ENCODE peak calls at places on chromosomes 6 and 20, in six cellular contexts. U is hepatocyte, C is adrenal gland, R is mammary epithelial cell, I is gastrocnemius medialis, V is endodermal cell. N is an unnamed sample. For H3K4me1, the result is how much of the 10 kb centered on the place peaks cover.

GRCh38 chr6:2258112-2258511 is 12.7 kb upstream of the GMDS start:
- DNase-seq in I (no peak), V (no peak), R (no peak), U (no peak), C (no peak), N (no peak)

GRCh38 chr6:10595731-10596664 is 74.8 kb downstream of the GCNT2 start:
- DNase-seq in R (no peak), V (peak), U (no peak), C (no peak), I (no peak), N (no peak)

GRCh38 chr6:93337014-93337413 is 82.3 kb downstream of the EPHA7 start:
- DNase-seq in U (no peak), C (no peak), R (no peak), I (no peak), V (no peak), N (no peak)

GRCh38 chr20:8306916-8307315 is 174.8 kb downstream of the PLCB1 start:
- DNase-seq in I (no peak), R (no peak), V (no peak), C (no peak), U (no peak), N (no peak)

GRCh38 chr20:46122071-46122470 is 4.0 kb downstream of the CD40 start:
- DNase-seq in I (no peak), U (no peak), C (peak), V (no peak), R (peak), N (no peak)

GRCh38 chr20:44703956-44704488 is 11.1 kb upstream of the CCN5 start:
- DNase-seq in R (no peak), U (no peak), V (no peak), C (no peak), I (no peak), N (no peak)

GRCh38 chr20:57785061-57785460 is 75.2 kb upstream of the PMEPA1 start:
- DNase-seq in C (no peak), I (no peak), V (peak), U (no peak), R (no peak), N (no peak)

GRCh38 chr6:106377061-106377540 is 16.6 kb downstream of the CRYBG1 start:
- DNase-seq in C (no peak), R (peak), U (no peak), V (no peak), I (no peak), N (no peak)

GRCh38 chr6:146770275-146770964 is 171.6 kb downstream of the ADGB start:
- DNase-seq in C (no peak), V (no peak), I (no peak), R (no peak), U (no peak), N (no peak)

GRCh38 chr20:46118481-46119020 is 437 bp downstream of the CD40 start:
- DNase-seq in C (peak), U (no peak), I (peak), R (no peak), V (peak), N (no peak)

GRCh38 chr20:33549229-33549628 is 59.3 kb downstream of the CBFA2T2 start:
- DNase-seq in C (no peak), U (no peak), I (no peak), R (no peak), V (no peak), N (no peak)

GRCh38 chr6:82006027-82006738 is 241.4 kb downstream of the IBTK start:
- DNase-seq in U (peak), R (peak), V (peak), I (no peak), C (peak), N (no peak)

GRCh38 chr20:38987777-38988176 is 25.6 kb downstream of the DHX35 start:
- DNase-seq in R (no peak), U (no peak), C (no peak), V (no peak), I (no peak), N (no peak)

GRCh38 chr20:38985603-38986170 is 23.5 kb downstream of the DHX35 start:
- DNase-seq in I (no peak), R (peak), V (no peak), C (no peak), U (no peak), N (no peak)

GRCh38 chr20:38985060-38985459 is 22.9 kb downstream of the DHX35 start:
- DNase-seq in I (no peak), C (no peak), U (no peak), R (no peak), V (no peak), N (no peak)

GRCh38 chr20:38990728-38991127 is 28.6 kb downstream of the DHX35 start:
- DNase-seq in I (no peak), R (no peak), U (no peak), C (no peak), V (no peak), N (no peak)

GRCh38 chr20:38986663-38987062 is 24.5 kb downstream of the DHX35 start:
- DNase-seq in R (no peak), U (no peak), I (no peak), C (no peak), V (no peak), N (no peak)
- H3K4me1 ChIP-seq in R (under half), U (under half), I (under half), C (under half), V (under half), N (under half)

GRCh38 chr6:3549314-3549940 is 92.6 kb upstream of the SLC22A23 start:
- DNase-seq in R (peak), C (no peak), I (no peak), U (no peak), V (no peak), N (no peak)

GRCh38 chr6:3553254-3553653 is 96.4 kb upstream of the SLC22A23 start:
- DNase-seq in I (no peak), R (no peak), C (no peak), V (no peak), U (no peak), N (no peak)

GRCh38 chr6:3546121-3546520 is 89.3 kb upstream of the SLC22A23 start:
- DNase-seq in I (no peak), C (no peak), R (no peak), U (no peak), V (no peak), N (no peak)

GRCh38 chr6:3551716-3552511 is 95.1 kb upstream of the SLC22A23 start:
- DNase-seq in I (no peak), C (no peak), U (no peak), V (no peak), R (no peak), N (no peak)
- H3K4me1 ChIP-seq in I (under half), C (under half), U (under half), V (under half), R (under half), N (under half)

DNA sequence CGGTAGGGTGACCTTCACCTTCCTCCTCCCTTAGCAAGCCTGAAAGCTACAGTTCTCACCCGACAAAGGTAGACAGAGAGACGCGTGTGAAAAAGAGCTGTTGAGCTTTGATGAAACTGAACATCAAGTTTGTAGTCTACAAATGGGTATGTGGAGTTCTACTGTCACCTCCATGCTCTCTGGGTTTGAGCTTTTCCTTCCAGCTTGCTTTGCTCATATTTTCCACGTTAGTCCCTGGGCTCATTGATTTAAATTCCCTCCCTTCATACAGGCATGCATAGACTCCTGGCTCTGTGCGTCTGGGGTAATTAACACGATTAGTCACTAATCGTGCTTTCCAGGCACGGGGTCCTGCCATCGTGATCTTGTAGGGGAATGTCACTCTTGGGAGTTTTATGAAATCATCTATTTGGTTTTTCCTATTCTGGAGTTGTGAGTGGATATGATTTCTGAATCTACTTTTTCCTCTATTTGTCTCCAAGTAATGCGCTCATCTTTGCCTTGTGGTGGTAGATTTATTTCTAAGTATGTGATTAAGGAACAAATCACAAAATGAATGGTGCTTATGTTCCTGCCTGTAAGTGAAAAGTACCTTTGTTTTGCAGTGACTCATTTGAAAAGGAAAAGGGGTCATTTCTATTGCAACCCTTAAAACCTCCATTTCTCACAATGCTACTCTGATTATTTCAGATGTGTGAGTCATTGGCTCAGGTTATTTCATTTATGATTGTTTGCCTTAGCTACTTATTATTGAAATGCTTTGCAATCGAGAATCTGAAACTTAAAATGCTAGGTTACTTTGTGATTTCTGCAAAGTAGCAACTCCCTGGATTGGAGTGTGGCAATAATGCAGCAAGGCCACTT is 154.6 kb downstream of the ZDHHC14 start:
- DNase-seq in R (peak), V (no peak), I (no peak), C (peak), U (peak), N (no peak)
- H3K4me1 ChIP-seq in R (under half), V (under half), I (half or more), C (under half), U (half or more), N (under half)

GRCh38 chr6:90195094-90195793 is 101.4 kb downstream of the BACH2 start:
- DNase-seq in V (no peak), I (no peak), U (no peak), R (no peak), C (no peak), N (no peak)
- H3K4me1 ChIP-seq in V (under half), I (half or more), U (under half), R (under half), C (under half), N (under half)

GRCh38 chr20:18548465-18548864 is 18.8 kb upstream of the SMIM26 start:
- DNase-seq in U (no peak), I (no peak), V (no peak), R (no peak), C (no peak), N (no peak)
- H3K4me1 ChIP-seq in U (under half), I (under half), V (under half), R (under half), C (under half), N (under half)

GRCh38 chr20:41126719-41127118 is 10.6 kb upstream of the PLCG1 start:
- DNase-seq in R (no peak), V (no peak), U (no peak), C (no peak), I (no peak), N (no peak)

GRCh38 chr20:41123636-41124035 is 13.7 kb upstream of the PLCG1 start:
- DNase-seq in C (no peak), I (no peak), R (no peak), U (no peak), V (no peak), N (no peak)

GRCh38 chr20:41121399-41121798 is 15.9 kb upstream of the PLCG1 start:
- DNase-seq in U (no peak), R (no peak), V (no peak), I (no peak), C (no peak), N (no peak)

GRCh38 chr20:41125530-41126457 is 11.5 kb upstream of the PLCG1 start:
- DNase-seq in U (no peak), I (no peak), V (no peak), R (no peak), C (no peak), N (no peak)

GRCh38 chr20:41124451-41125094 is 12.8 kb upstream of the PLCG1 start:
- DNase-seq in R (no peak), I (no peak), U (peak), V (no peak), C (no peak), N (no peak)
- H3K4me1 ChIP-seq in R (under half), I (under half), U (under half), V (under half), C (under half), N (under half)

DNA sequence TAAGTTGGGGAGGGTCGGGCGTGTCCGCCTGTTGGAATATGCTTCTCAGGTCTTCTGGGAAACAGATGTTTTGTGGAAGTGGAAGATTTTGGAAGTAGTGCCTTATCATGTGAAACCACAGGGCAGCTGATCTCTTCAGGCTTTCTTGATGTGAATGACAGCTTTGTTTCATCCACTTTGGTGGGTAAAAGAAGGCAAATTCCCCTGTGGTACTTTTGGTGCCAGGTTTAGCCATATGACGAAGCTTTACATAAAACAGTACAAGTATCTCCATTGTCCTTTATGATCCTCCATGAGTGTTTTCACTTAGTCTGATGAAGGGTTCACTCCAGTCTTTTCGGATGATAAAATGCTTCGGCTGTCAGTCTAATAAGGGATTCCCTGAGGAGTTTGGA is 4.6 kb downstream of the IRF4 start:
- DNase-seq in C (no peak), U (no peak), V (no peak), R (no peak), I (no peak), N (no peak)
- H3K4me1 ChIP-seq in C (under half), U (under half), V (under half), R (under half), I (under half), N (under half)